ENCODE peak calls at places on chromosomes 16 and 17, in five cellular contexts. X is mammary epithelial cell, M is mesenchymal stem cell, H is thoracic aorta, B is psoas muscle. A is an unnamed sample.

GRCh38 chr17:43402078-43402477 is 3.3 kb downstream of the ARL4D start:
- DNase-seq in B (no peak), H (no peak), M (no peak), X (no peak), A (no peak)

GRCh38 chr17:78458091-78458490 is 79.6 kb downstream of the PGS1 start:
- DNase-seq in B (no peak), X (no peak), H (no peak), M (no peak), A (no peak)

GRCh38 chr16:4689864-4690704 is 3.3 kb upstream of the NUDT16L1 start:
- DNase-seq in B (no peak), X (no peak), H (no peak), M (no peak), A (no peak)

GRCh38 chr16:1909661-1910231 is 8.5 kb downstream of the HS3ST6 start:
- DNase-seq in B (no peak), X (no peak), M (no peak), H (no peak), A (no peak)

GRCh38 chr17:27573971-27574525 is 56.9 kb upstream of the LGALS9 start:
- DNase-seq in B (no peak), H (no peak), M (peak; percentile 64), X (no peak), A (peak; percentile 71)

GRCh38 chr16:64627288-64627687 is 494.6 kb downstream of the CDH11 start:
- DNase-seq in M (no peak), X (no peak), H (no peak), B (no peak), A (no peak)

GRCh38 chr16:86354641-86355040 is 155.7 kb upstream of the FOXF1 start:
- DNase-seq in B (no peak), H (no peak), M (peak; percentile 74), X (no peak), A (no peak)

GRCh38 chr16:53775821-53776431 is 72.0 kb downstream of the FTO start:
- DNase-seq in M (peak; percentile 95), B (peak; percentile 42), X (peak; percentile 85), H (peak; percentile 12), A (no peak)

GRCh38 chr16:50067290-50067853 is 1.6 kb downstream of the HEATR3 start:
- DNase-seq in B (no peak), X (peak; percentile 16), H (no peak), M (peak; percentile 79), A (peak; percentile 66)

GRCh38 chr17:4748687-4749086 is 9.0 kb upstream of the CXCL16 start:
- DNase-seq in X (no peak), H (no peak), B (no peak), M (no peak), A (peak; percentile 29)

GRCh38 chr16:10906914-10907756 is 30.1 kb downstream of the CIITA start:
- DNase-seq in B (no peak), M (no peak), X (no peak), H (no peak), A (no peak)

GRCh38 chr17:46769531-46770438 is 48.7 kb downstream of the WNT3 start:
- DNase-seq in M (no peak), B (peak; percentile 25), X (no peak), H (no peak), A (no peak)

GRCh38 chr16:17161034-17161433 is 309.7 kb downstream of the XYLT1 start:
- DNase-seq in M (no peak), X (no peak), B (no peak), H (no peak), A (no peak)

GRCh38 chr17:67490471-67490870 is 113.4 kb downstream of the PITPNC1 start:
- DNase-seq in H (no peak), B (no peak), M (no peak), X (no peak), A (no peak)

GRCh38 chr16:10625595-10626357 is 45.4 kb upstream of the EMP2 start:
- DNase-seq in X (peak; percentile 16), H (no peak), M (no peak), B (no peak), A (no peak)

GRCh38 chr16:73196670-73197069 is 148.7 kb upstream of the ZFHX3 start:
- DNase-seq in H (peak; percentile 45), B (peak; percentile 63), M (peak; percentile 73), X (peak; percentile 43), A (peak; percentile 79)

GRCh38 chr17:6558932-6559752 is 2.8 kb upstream of the PITPNM3 start:
- DNase-seq in X (no peak), H (no peak), M (no peak), B (no peak), A (peak; percentile 55)

GRCh38 chr16:81652798-81653505 is 126.1 kb upstream of the PLCG2 start:
- DNase-seq in M (no peak), X (no peak), H (no peak), B (no peak), A (no peak)

GRCh38 chr16:84369938-84370627 is 1.7 kb downstream of the ATP2C2 start:
- DNase-seq in M (no peak), X (peak; percentile 73), B (no peak), H (no peak), A (no peak)

GRCh38 chr16:70686376-70687171 is 721 bp upstream of the MTSS2 start:
- DNase-seq in B (no peak), M (no peak), H (no peak), X (no peak), A (no peak)
- H3K4me3 ChIP-seq in B (peak overlapping the region; percentile 59), M (peak overlapping the region; percentile 81), H (peak overlapping the region; percentile 68), X (peak overlapping the region; percentile 92), A (peak overlapping the region; percentile 6)

GRCh38 chr17:15258113-15258512 is 7.0 kb downstream of the PMP22 start:
- DNase-seq in B (no peak), M (no peak), X (no peak), H (no peak), A (no peak)

GRCh38 chr17:15261818-15262290 is 3.3 kb downstream of the PMP22 start:
- DNase-seq in M (peak; percentile 66), H (no peak), X (peak; percentile 40), B (no peak), A (peak; percentile 27)

GRCh38 chr17:15261063-15261817 is 3.9 kb downstream of the PMP22 start:
- DNase-seq in M (peak; percentile 80), B (peak; percentile 54), H (no peak), X (peak; percentile 54), A (peak; percentile 80)

GRCh38 chr17:15262291-15263205 is 2.6 kb downstream of the PMP22 start:
- DNase-seq in B (peak; percentile 92), M (peak; percentile 86), H (peak; percentile 68), X (peak; percentile 72), A (peak; percentile 89)

DNA sequence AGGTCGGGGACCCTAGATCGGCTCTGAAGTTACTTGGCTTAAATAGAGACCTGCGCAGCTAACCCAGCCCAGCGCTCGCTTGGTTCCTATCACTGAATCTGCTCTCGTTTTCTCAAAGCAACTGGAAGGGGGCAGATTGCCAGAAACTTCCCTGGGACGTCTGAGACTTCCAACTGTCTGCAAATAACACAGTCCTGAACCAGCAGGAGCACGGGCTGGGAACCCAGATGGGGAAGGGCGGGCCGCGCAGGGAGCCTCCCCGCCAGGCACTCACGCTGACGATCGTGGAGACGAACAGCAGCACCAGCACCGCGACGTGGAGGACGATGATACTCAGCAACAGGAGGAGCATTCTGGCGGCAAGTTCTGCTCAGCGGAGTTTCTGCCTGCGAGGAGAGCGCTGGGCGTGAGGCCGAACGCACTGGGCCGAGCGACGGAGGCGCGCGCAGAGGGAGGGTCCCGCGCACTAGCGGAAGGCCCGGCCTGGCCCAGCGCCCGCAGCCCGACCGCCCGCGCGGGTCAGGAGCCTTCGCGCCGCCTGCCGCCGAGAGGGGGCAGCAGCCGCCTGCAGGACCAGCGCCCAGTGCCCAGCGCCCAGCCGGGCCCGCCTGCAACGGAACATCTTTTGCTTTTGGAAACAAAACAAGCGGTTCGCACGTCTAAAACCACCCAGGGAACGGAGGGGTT is 4.6 kb downstream of the PMP22 start:
- DNase-seq in B (peak; percentile 92), M (peak; percentile 84), H (peak; percentile 50), X (peak; percentile 67), A (peak; percentile 89)
- H3K4me1 ChIP-seq in B (peaks cover 71% of the 10 kb centered on the region), M (peaks cover 20% of the 10 kb centered on the region), H (peaks cover 34% of the 10 kb centered on the region), X (peaks cover 52% of the 10 kb centered on the region), A (peaks cover 12% of the 10 kb centered on the region)

DNA sequence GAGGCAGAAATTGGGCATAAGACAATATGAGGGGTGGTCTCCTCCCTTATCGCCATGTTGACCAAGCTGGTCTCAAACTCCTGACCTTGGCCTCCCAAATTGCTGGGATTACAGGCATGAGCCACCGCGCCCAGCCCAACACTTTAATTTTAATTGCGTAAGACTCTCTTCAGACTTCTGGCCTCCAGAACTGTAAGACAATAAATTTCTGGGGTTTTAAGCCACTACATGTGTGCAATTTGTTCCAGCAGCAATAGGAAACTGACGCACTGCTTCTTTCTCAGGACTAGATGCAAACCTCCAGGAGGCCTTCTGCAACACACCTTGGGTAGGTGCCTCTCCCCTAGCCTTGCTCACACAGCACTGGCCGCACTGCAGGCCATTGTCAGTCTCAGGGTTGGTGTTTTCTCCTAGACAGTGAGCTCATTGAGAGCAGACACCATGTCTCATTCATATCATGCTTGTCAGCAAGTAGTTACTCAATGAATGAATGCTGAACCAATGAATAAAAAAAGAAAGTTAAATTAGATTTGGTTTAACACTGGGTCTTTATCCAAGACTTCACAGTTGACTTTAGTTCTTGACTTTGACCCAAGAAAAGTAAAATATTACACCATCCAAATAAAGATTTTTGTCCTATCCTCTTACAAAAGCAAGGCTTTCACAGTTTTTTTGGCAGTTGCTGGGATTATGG is 5.5 kb upstream of the ACSF2 start:
- DNase-seq in M (no peak), X (no peak), B (no peak), H (no peak), A (peak; percentile 45)
- H3K27ac ChIP-seq in M (no peak overlapping the region), X (no peak overlapping the region), B (no peak overlapping the region), H (peak overlapping the region; percentile 46), A (no peak overlapping the region)

GRCh38 chr16:88681084-88681680 is 5.1 kb downstream of the SNAI3 start:
- DNase-seq in H (no peak), M (no peak), X (peak; percentile 14), B (no peak), A (no peak)
- H3K4me3 ChIP-seq in H (no peak overlapping the region), M (no peak overlapping the region), X (no peak overlapping the region), B (no peak overlapping the region), A (no peak overlapping the region)

GRCh38 chr17:57443781-57444180 is 187.5 kb downstream of the MSI2 start:
- DNase-seq in X (no peak), B (no peak), H (no peak), M (no peak), A (no peak)
- H3K4me1 ChIP-seq in X (peaks cover 44% of the 10 kb centered on the region), B (peaks cover 52% of the 10 kb centered on the region), H (peaks cover 20% of the 10 kb centered on the region), M (peaks cover 36% of the 10 kb centered on the region), A (peaks cover 70% of the 10 kb centered on the region)